ENCODE peak calls at places on chromosomes 13 and 19, in seven cellular contexts. V is NCI-H524, O is NCI-H1417, K is heart right ventricle, H is globus pallidus, I is ascending aorta, C is lower leg skin. Q is an unnamed sample.

GRCh38 chr19:39144487-39145071 is 19.0 kb downstream of the PAK4 start:
- DNase-seq in V (peak; percentile 32), O (no peak), K (no peak), H (peak; percentile 40), I (no peak), C (no peak), Q (no peak)

GRCh38 chr13:24680258-24680920 is at the start of gene ATP12A:
- DNase-seq in V (peak; percentile 40), O (peak; percentile 3), K (no peak), H (no peak), I (no peak), C (peak; percentile 84), Q (peak; percentile 72)

GRCh38 chr13:55497486-55497885 is 1643.2 kb upstream of the PRR20A start:
- DNase-seq in V (no peak), O (no peak), K (no peak), H (no peak), I (no peak), C (no peak), Q (no peak)

GRCh38 chr19:49425922-49426592 is 869 bp downstream of the GFY start:
- DNase-seq in V (peak; percentile 35), O (peak; percentile 91), K (no peak), H (no peak), I (no peak), C (no peak), Q (peak; percentile 66)

GRCh38 chr19:33310606-33311325 is 8.4 kb upstream of the CEBPA start:
- DNase-seq in V (peak; percentile 32), O (no peak), K (no peak), H (no peak), I (no peak), C (peak; percentile 70), Q (no peak)

GRCh38 chr13:45162821-45163220 is 38.0 kb downstream of the KCTD4 start:
- DNase-seq in V (no peak), O (no peak), K (no peak), H (no peak), I (no peak), C (no peak), Q (no peak)

GRCh38 chr19:4191044-4191443 is 8.6 kb downstream of the ANKRD24 start:
- DNase-seq in V (peak; percentile 34), O (no peak), K (no peak), H (no peak), I (no peak), C (no peak), Q (no peak)

GRCh38 chr19:40592170-40592569 is 9.0 kb upstream of the LTBP4 start:
- DNase-seq in V (peak; percentile 82), O (peak; percentile 27), K (no peak), H (no peak), I (no peak), C (no peak), Q (no peak)

GRCh38 chr13:46844431-46844830 is 47.5 kb upstream of the ESD start:
- DNase-seq in V (no peak), O (no peak), K (no peak), H (no peak), I (no peak), C (no peak), Q (no peak)

GRCh38 chr13:25905411-25906010 is 146.3 kb downstream of the SHISA2 start:
- DNase-seq in V (no peak), O (no peak), K (no peak), H (no peak), I (no peak), C (no peak), Q (no peak)

GRCh38 chr13:27573265-27573664 is 47.1 kb downstream of the LNX2 start:
- DNase-seq in V (no peak), O (no peak), K (no peak), H (no peak), I (no peak), C (no peak), Q (no peak)

GRCh38 chr13:96091932-96092253 is 2.0 kb downstream of the HS6ST3 start:
- DNase-seq in V (peak; percentile 71), O (no peak), K (no peak), H (no peak), I (no peak), C (no peak), Q (no peak)

GRCh38 chr19:18477974-18478373 is 40.0 kb upstream of the ISYNA1 start:
- DNase-seq in V (peak; percentile 94), O (no peak), K (no peak), H (no peak), I (no peak), C (no peak), Q (peak; percentile 74)

GRCh38 chr19:17560205-17560595 is 4.8 kb downstream of the COLGALT1 start:
- DNase-seq in V (no peak), O (no peak), K (no peak), H (no peak), I (no peak), C (no peak), Q (no peak)

GRCh38 chr13:78540424-78540823 is 62.9 kb downstream of the POU4F1 start:
- DNase-seq in V (no peak), O (no peak), K (no peak), H (no peak), I (no peak), C (no peak), Q (no peak)

GRCh38 chr13:110209950-110210603 is 96.9 kb downstream of the COL4A1 start:
- DNase-seq in V (no peak), O (no peak), K (no peak), H (no peak), I (no peak), C (no peak), Q (no peak)

GRCh38 chr13:76463314-76463713 is 422.9 kb downstream of the KCTD12 start:
- DNase-seq in V (no peak), O (no peak), K (no peak), H (no peak), I (no peak), C (no peak), Q (no peak)

Q was measured in glutamatergic neuron.